ENCODE peak calls at places on chromosomes 2 and 18, in nine cellular contexts. Y is transverse colon, I is HCT116, V is K562, U is Peyer's patch, S is stomach, C is prostate gland, G is thyroid gland, H is body of pancreas. J is an unnamed sample.

GRCh38 chr2:170587117-170587516 is 128.0 kb upstream of the SP5 start:
- DNase-seq in S (no peak), H (no peak), V (no peak), Y (no peak), I (no peak), U (no peak), C (no peak), G (no peak), J (no peak)

GRCh38 chr2:217956895-217957457 is 45.8 kb downstream of the TNS1 start:
- DNase-seq in V (no peak), I (no peak), Y (peak; percentile 41), S (peak; percentile 23), C (no peak), H (no peak), G (no peak), U (peak; percentile 45), J (no peak)

GRCh38 chr2:229714736-229715541 is 584 bp upstream of the DNER start:
- DNase-seq in C (peak; percentile 14), G (peak; percentile 52), V (peak; percentile 34), S (peak; percentile 51), I (no peak), Y (peak; percentile 39), H (peak; percentile 65), U (peak; percentile 52), J (no peak)

GRCh38 chr2:54556659-54557121 is 100.6 kb downstream of the SPTBN1 start:
- DNase-seq in V (no peak), Y (no peak), U (no peak), G (no peak), C (no peak), I (no peak), H (peak; percentile 20), S (no peak), J (no peak)

GRCh38 chr2:233248999-233249398 is 2.5 kb upstream of the ATG16L1 start:
- DNase-seq in U (no peak), Y (no peak), C (no peak), S (no peak), G (no peak), H (peak; percentile 38), V (no peak), I (no peak), J (no peak)

GRCh38 chr2:101401316-101401660 is 14.0 kb upstream of the CREG2 start:
- DNase-seq in V (no peak), Y (no peak), I (no peak), S (no peak), C (no peak), H (no peak), G (no peak), U (no peak), J (no peak)

GRCh38 chr2:240226672-240227537 is 86.4 kb upstream of the OTOS start:
- DNase-seq in G (no peak), H (no peak), U (peak; percentile 18), S (peak; percentile 17), I (no peak), C (no peak), Y (no peak), V (no peak), J (no peak)

GRCh38 chr18:79737426-79737825 is 57.8 kb downstream of the CTDP1 start:
- DNase-seq in C (no peak), V (no peak), I (no peak), U (no peak), H (no peak), S (no peak), G (no peak), Y (no peak), J (no peak)

GRCh38 chr2:134408386-134408785 is 154.5 kb downstream of the MGAT5 start:
- DNase-seq in G (no peak), Y (no peak), I (no peak), C (no peak), S (no peak), H (no peak), U (no peak), V (no peak), J (no peak)

GRCh38 chr2:177872286-177872685 is 200.3 kb downstream of the PDE11A start:
- DNase-seq in S (no peak), C (no peak), G (no peak), I (no peak), V (no peak), H (no peak), Y (no peak), U (no peak), J (no peak)

GRCh38 chr2:196336715-196337617 is 165.6 kb upstream of the STK17B start:
- DNase-seq in I (no peak), U (peak; percentile 51), H (no peak), Y (peak; percentile 13), S (no peak), C (no peak), V (peak; percentile 38), G (no peak), J (no peak)

GRCh38 chr2:226270279-226270678 is 529.3 kb downstream of the IRS1 start:
- DNase-seq in Y (no peak), S (no peak), H (no peak), I (no peak), G (no peak), C (no peak), V (no peak), U (no peak), J (no peak)

GRCh38 chr2:200863655-200864205 is 728 bp downstream of the CLK1 start:
- DNase-seq in Y (peak; percentile 23), I (no peak), S (no peak), U (no peak), C (no peak), V (no peak), H (peak; percentile 26), G (peak; percentile 37), J (no peak)

GRCh38 chr18:11260963-11261441 is 111.6 kb upstream of the PIEZO2 start:
- DNase-seq in V (no peak), S (no peak), Y (no peak), U (no peak), I (no peak), H (no peak), G (no peak), C (no peak), J (no peak)

GRCh38 chr2:112807233-112807807 is 23.0 kb upstream of the IL1A start:
- DNase-seq in V (no peak), S (no peak), U (no peak), I (no peak), H (no peak), Y (no peak), C (no peak), G (no peak), J (no peak)
- TF ChIP-seq CTCF in V (no peak), S (no peak), U (no peak), I (no peak), H (no peak), Y (peak; percentile 6), C (no peak), G (no peak), J (no peak)

GRCh38 chr2:20578266-20578894 is 72.5 kb downstream of the HS1BP3 start:
- DNase-seq in S (no peak), G (no peak), V (no peak), Y (no peak), H (no peak), I (no peak), U (no peak), C (no peak), J (no peak)

GRCh38 chr2:20577495-20578235 is 73.2 kb downstream of the HS1BP3 start:
- DNase-seq in S (no peak), G (peak; percentile 91), H (no peak), C (peak; percentile 35), I (no peak), Y (no peak), U (no peak), V (no peak), J (no peak)

GRCh38 chr2:20579866-20580265 is 71.0 kb downstream of the HS1BP3 start:
- DNase-seq in I (no peak), S (peak; percentile 72), U (no peak), H (no peak), C (no peak), Y (no peak), V (no peak), G (no peak), J (no peak)

GRCh38 chr2:20580690-20581437 is 70.0 kb downstream of the HS1BP3 start:
- DNase-seq in H (no peak), S (no peak), Y (no peak), G (peak; percentile 36), I (no peak), U (no peak), V (no peak), C (no peak), J (no peak)

GRCh38 chr2:20578895-20579825 is 71.7 kb downstream of the HS1BP3 start:
- DNase-seq in G (peak; percentile 86), I (peak; percentile 92), U (peak; percentile 80), S (peak; percentile 55), H (peak; percentile 78), C (peak; percentile 48), V (peak; percentile 88), Y (peak; percentile 58), J (no peak)
- TF ChIP-seq POLR2A in G (no peak), I (no peak), U (no peak), S (no peak), H (no peak), C (no peak), V (peak; percentile 39), Y (no peak), J (no peak)

DNA sequence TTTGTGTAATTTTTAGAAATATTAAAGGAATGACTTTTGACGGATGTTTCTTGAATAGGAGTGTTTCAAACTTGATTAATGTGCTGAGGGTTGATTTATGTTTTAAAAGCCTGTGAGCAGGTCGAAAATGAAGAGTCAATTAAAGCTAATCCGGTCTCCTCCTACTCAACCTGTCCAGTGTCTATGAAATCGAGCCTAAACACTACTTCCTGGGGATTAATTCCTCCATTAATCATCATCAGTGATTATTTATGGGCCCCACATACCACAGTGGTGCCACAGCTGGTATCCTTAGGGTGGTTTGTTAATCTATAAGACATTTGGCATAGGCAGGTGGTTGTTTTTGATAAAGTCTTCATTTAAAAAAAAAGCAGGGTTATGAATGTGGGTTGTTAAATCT is 308.8 kb downstream of the AKAIN1 start:
- DNase-seq in V (no peak), I (no peak), H (no peak), Y (no peak), C (no peak), U (no peak), S (no peak), G (no peak), J (no peak)
- TF ChIP-seq CTCF in V (no peak), I (no peak), H (no peak), Y (no peak), C (no peak), U (no peak), S (no peak), G (no peak), J (no peak)

GRCh38 chr2:85257359-85258193 is 70.2 kb downstream of the TGOLN2 start:
- DNase-seq in Y (no peak), C (no peak), H (no peak), G (peak; percentile 64), S (no peak), I (no peak), U (no peak), V (no peak), J (no peak)

GRCh38 chr2:85254540-85255261 is 73.1 kb downstream of the TGOLN2 start:
- DNase-seq in G (no peak), I (no peak), Y (no peak), H (no peak), C (no peak), V (no peak), U (no peak), S (no peak), J (no peak)

GRCh38 chr2:85255456-85255812 is 72.4 kb downstream of the TGOLN2 start:
- DNase-seq in H (no peak), I (no peak), V (no peak), U (no peak), C (no peak), S (no peak), G (no peak), Y (no peak), J (no peak)

GRCh38 chr2:85253890-85254289 is 73.9 kb downstream of the TGOLN2 start:
- DNase-seq in V (no peak), Y (no peak), H (no peak), I (no peak), C (no peak), U (no peak), G (no peak), S (no peak), J (no peak)

GRCh38 chr2:85255813-85256581 is 71.8 kb downstream of the TGOLN2 start:
- DNase-seq in V (no peak), U (no peak), G (peak; percentile 57), Y (no peak), S (no peak), I (no peak), C (peak; percentile 47), H (peak; percentile 58), J (no peak)
- TF ChIP-seq POLR2A in V (no peak), U (no peak), G (no peak), Y (no peak), S (no peak), I (no peak), C (no peak), H (no peak), J (no peak)

J was measured in vagina.